ENCODE peak calls at places on chromosome 14, in seven cellular contexts. Y, S, G, J, I, N and M are unnamed samples.
A peak's percentile ranks its signal among the peaks of the same experiment; 100 is the strongest.

GRCh38 chr14:99538275-99538674 is 57.1 kb downstream of the CCNK start:
- DNase-seq in N (no peak), J (no peak), I (peak; percentile 29), G (no peak), S (no peak), Y (no peak), M (no peak)

GRCh38 chr14:85528080-85528881 is 1.7 kb upstream of the FLRT2 start:
- DNase-seq in Y (peak; percentile 36), J (peak; percentile 81), I (peak; percentile 93), S (no peak), G (no peak), N (no peak), M (peak; percentile 22)

GRCh38 chr14:68482772-68483395 is 310.0 kb downstream of the ZFP36L1 start:
- DNase-seq in N (no peak), S (no peak), G (no peak), Y (no peak), J (no peak), I (no peak), M (no peak)

GRCh38 chr14:76904740-76905569 is 78.7 kb downstream of the LRRC74A start:
- DNase-seq in Y (no peak), G (no peak), S (peak; percentile 48), N (peak; percentile 43), J (no peak), I (peak; percentile 97), M (no peak)

GRCh38 chr14:104461676-104462443 is 117.7 kb upstream of the C14orf180 start:
- DNase-seq in N (no peak), Y (peak; percentile 61), G (no peak), I (no peak), S (no peak), J (peak; percentile 61), M (no peak)

GRCh38 chr14:54709444-54709843 is 142.5 kb downstream of the SAMD4A start:
- DNase-seq in S (no peak), J (no peak), Y (no peak), N (no peak), G (no peak), I (no peak), M (no peak)

GRCh38 chr14:103880986-103881926 is 33.9 kb upstream of the PPP1R13B start:
- DNase-seq in N (no peak), Y (no peak), I (no peak), S (no peak), G (no peak), J (no peak), M (no peak)

GRCh38 chr14:74792249-74793039 is 29.3 kb downstream of the YLPM1 start:
- DNase-seq in G (no peak), I (no peak), N (no peak), S (no peak), J (no peak), Y (no peak), M (no peak)

GRCh38 chr14:40308240-40308639 is 876.0 kb upstream of the FBXO33 start:
- DNase-seq in S (no peak), I (no peak), N (no peak), J (no peak), Y (no peak), G (no peak), M (no peak)

GRCh38 chr14:89025581-89026236 is 201.3 kb downstream of the TTC8 start:
- DNase-seq in Y (no peak), N (no peak), J (no peak), I (no peak), G (no peak), S (no peak), M (no peak)

GRCh38 chr14:93970967-93971634 is 5.3 kb downstream of the ASB2 start:
- DNase-seq in N (peak; percentile 52), I (no peak), S (no peak), J (no peak), G (no peak), Y (no peak), M (no peak)

GRCh38 chr14:33120341-33120740 is 181.7 kb downstream of the NPAS3 start:
- DNase-seq in I (peak; percentile 60), N (no peak), Y (no peak), J (no peak), S (no peak), G (no peak), M (no peak)

GRCh38 chr14:74380172-74380571 is 31.9 kb downstream of the VRTN start:
- DNase-seq in I (no peak), S (no peak), J (no peak), G (no peak), N (no peak), Y (no peak), M (no peak)

GRCh38 chr14:105023144-105023543 is 2.3 kb upstream of the CDCA4 start:
- DNase-seq in J (no peak), S (no peak), N (no peak), I (peak; percentile 63), G (no peak), Y (no peak), M (no peak)

GRCh38 chr14:50397461-50398196 is 948 bp upstream of the CDKL1 start:
- DNase-seq in I (peak; percentile 16), S (no peak), Y (no peak), G (no peak), J (peak; percentile 2), N (no peak), M (no peak)

GRCh38 chr14:100664841-100665425 is 61.8 kb upstream of the DLK1 start:
- DNase-seq in N (no peak), I (peak; percentile 50), Y (no peak), J (no peak), S (no peak), G (no peak), M (no peak)

GRCh38 chr14:65433646-65434045 is 21.1 kb downstream of the FUT8 start:
- DNase-seq in Y (no peak), J (no peak), I (no peak), S (no peak), G (no peak), N (no peak), M (no peak)

GRCh38 chr14:71021347-71022014 is 114.2 kb downstream of the PCNX1 start:
- DNase-seq in S (no peak), J (no peak), Y (no peak), G (no peak), N (no peak), I (peak; percentile 76), M (no peak)

GRCh38 chr14:52748647-52749292 is 18.8 kb downstream of the STYX start:
- DNase-seq in I (no peak), N (no peak), Y (no peak), J (no peak), G (no peak), S (no peak), M (no peak)

GRCh38 chr14:80587096-80587724 is 354.3 kb downstream of the CEP128 start:
- DNase-seq in J (peak; percentile 32), I (peak; percentile 63), N (no peak), S (no peak), Y (no peak), G (no peak), M (no peak)